ENCODE peak calls at places on chromosomes 16 and 17, in ten cellular contexts. N is OCI-LY7; Z is CD8-positive, alpha-beta T cell; P is heart left ventricle; J is Karpas-422; G is AG09309; E is thoracic aorta; R is AG10803; S is choroid plexus epithelial cell; V is heart right ventricle. X is an unnamed sample.

GRCh38 chr16:70685061-70685937 is 554 bp downstream of the MTSS2 start:
- DNase-seq in R (no peak), Z (no peak), J (no peak), E (no peak), G (no peak), V (no peak), S (no peak), P (no peak), N (no peak), X (no peak)

GRCh38 chr16:68696514-68696913 is 40.6 kb upstream of the CDH1 start:
- DNase-seq in G (no peak), V (no peak), P (no peak), N (no peak), E (no peak), Z (no peak), S (no peak), J (no peak), R (no peak), X (no peak)

GRCh38 chr17:75633484-75634375 is 496 bp downstream of the SMIM5 start:
- DNase-seq in J (peak; percentile 91), V (peak; percentile 94), R (peak; percentile 87), N (peak; percentile 88), E (peak; percentile 38), Z (peak; percentile 31), S (peak; percentile 94), G (peak; percentile 51), P (peak; percentile 92), X (peak; percentile 76)

GRCh38 chr16:6483634-6484033 is 849.0 kb upstream of the RBFOX1 start:
- DNase-seq in V (no peak), N (no peak), Z (no peak), J (no peak), E (no peak), P (no peak), S (no peak), R (no peak), G (no peak), X (peak; percentile 2)

GRCh38 chr16:3113765-3114479 is 1.5 kb downstream of the ZNF205 start:
- DNase-seq in E (no peak), Z (no peak), S (no peak), V (no peak), J (no peak), N (no peak), G (no peak), R (no peak), P (no peak), X (no peak)

GRCh38 chr16:84546669-84547538 is 42.4 kb upstream of the MEAK7 start:
- DNase-seq in J (no peak), N (no peak), Z (no peak), G (no peak), V (no peak), R (no peak), S (no peak), P (no peak), E (no peak), X (no peak)

GRCh38 chr16:27444015-27444414 is 42.0 kb downstream of the IL21R start:
- DNase-seq in S (peak; percentile 73), V (no peak), J (no peak), G (no peak), R (peak; percentile 65), N (no peak), Z (no peak), P (no peak), E (no peak), X (no peak)

GRCh38 chr16:82603784-82604411 is 22.9 kb upstream of the CDH13 start:
- DNase-seq in Z (no peak), J (peak; percentile 73), V (peak; percentile 58), G (peak; percentile 40), N (peak; percentile 5), R (peak; percentile 72), E (no peak), S (peak; percentile 87), P (peak; percentile 52), X (no peak)

GRCh38 chr17:57271821-57272220 is 15.5 kb downstream of the MSI2 start:
- DNase-seq in P (no peak), Z (no peak), E (no peak), R (no peak), G (no peak), N (no peak), V (no peak), S (no peak), J (no peak), X (no peak)

GRCh38 chr17:57270801-57271245 is 14.5 kb downstream of the MSI2 start:
- DNase-seq in S (no peak), V (no peak), P (no peak), J (no peak), G (no peak), R (no peak), E (no peak), Z (no peak), N (no peak), X (no peak)

GRCh38 chr17:57269052-57269451 is 12.7 kb downstream of the MSI2 start:
- DNase-seq in J (no peak), N (no peak), R (no peak), S (no peak), Z (no peak), P (no peak), G (no peak), V (no peak), E (no peak), X (no peak)

GRCh38 chr17:57268176-57268575 is 11.9 kb downstream of the MSI2 start:
- DNase-seq in Z (no peak), S (no peak), N (no peak), V (no peak), J (no peak), R (no peak), G (no peak), E (no peak), P (no peak), X (no peak)

DNA sequence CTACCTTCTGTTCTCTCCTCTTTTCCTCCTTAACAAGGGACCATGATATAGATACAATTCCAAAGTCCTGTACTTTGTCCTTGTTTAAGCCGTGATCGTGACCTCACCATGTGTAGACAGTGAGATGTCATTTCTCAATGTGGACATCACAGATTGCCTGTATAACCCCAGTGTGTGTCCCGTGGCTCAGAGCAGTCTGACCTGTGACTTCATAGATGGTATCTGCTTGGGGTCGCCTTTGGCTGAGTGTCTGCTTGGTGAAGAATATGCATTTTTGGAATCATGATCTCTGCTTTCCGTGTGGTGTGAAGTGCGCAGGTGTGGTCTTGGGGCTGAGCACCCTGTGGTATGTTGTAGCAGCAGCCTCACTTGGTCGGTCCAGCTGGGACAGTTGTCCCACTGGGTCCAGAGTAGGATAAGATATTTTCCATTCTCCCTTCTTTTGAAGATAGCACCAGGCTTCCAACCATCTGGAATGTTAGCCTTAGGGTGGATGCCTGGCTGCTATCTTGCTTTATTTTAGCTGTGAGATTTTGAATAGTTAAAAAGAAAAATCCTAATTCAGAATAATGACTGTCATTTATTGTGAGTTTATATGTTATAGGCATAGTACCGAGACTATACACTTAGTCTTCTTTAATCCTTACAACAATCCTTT is 13.4 kb downstream of the MSI2 start:
- DNase-seq in N (no peak), R (no peak), J (no peak), S (no peak), Z (no peak), P (no peak), E (no peak), V (no peak), G (no peak), X (no peak)
- H3K4me3 ChIP-seq in N (no peak overlapping the region), R (no peak overlapping the region), J (no peak overlapping the region), S (no peak overlapping the region), Z (no peak overlapping the region), P (no peak overlapping the region), E (no peak overlapping the region), V (no peak overlapping the region), G (no peak overlapping the region), X (no peak overlapping the region)

GRCh38 chr17:31854672-31855071 is 4.4 kb downstream of the COPRS start:
- DNase-seq in G (no peak), N (no peak), J (no peak), V (no peak), E (no peak), S (peak; percentile 6), P (no peak), R (peak; percentile 32), Z (no peak), X (no peak)

GRCh38 chr17:31856750-31857149 is 2.3 kb downstream of the COPRS start:
- DNase-seq in G (no peak), R (peak; percentile 29), S (no peak), E (no peak), V (no peak), Z (no peak), J (no peak), N (no peak), P (no peak), X (no peak)

GRCh38 chr17:31858647-31859486 is at the start of gene COPRS:
- DNase-seq in J (peak; percentile 92), R (peak; percentile 86), P (peak; percentile 94), S (peak; percentile 90), Z (peak; percentile 77), V (peak; percentile 90), N (peak; percentile 88), E (peak; percentile 60), G (peak; percentile 35), X (peak; percentile 37)

GRCh38 chr17:31857920-31858646 is 961 bp downstream of the COPRS start:
- DNase-seq in J (no peak), P (no peak), N (no peak), S (peak; percentile 29), R (peak; percentile 23), E (no peak), V (no peak), G (no peak), Z (no peak), X (no peak)

GRCh38 chr17:31859487-31860008 is 504 bp upstream of the COPRS start:
- DNase-seq in G (no peak), S (no peak), R (no peak), V (no peak), P (no peak), Z (no peak), N (no peak), J (no peak), E (no peak), X (no peak)
- H3K4me3 ChIP-seq in G (peak overlapping the region; percentile 29), S (peak overlapping the region; percentile 52), R (peak overlapping the region; percentile 59), V (peak overlapping the region; percentile 48), P (peak overlapping the region; percentile 85), Z (peak overlapping the region; percentile 69), N (peak overlapping the region; percentile 76), J (peak overlapping the region; percentile 68), E (peak overlapping the region; percentile 71), X (peak overlapping the region; percentile 60)

GRCh38 chr16:88940196-88941050 is 36.6 kb downstream of the CBFA2T3 start:
- DNase-seq in E (no peak), V (no peak), N (no peak), P (no peak), R (no peak), G (no peak), J (no peak), S (no peak), Z (no peak), X (no peak)

GRCh38 chr16:88941051-88941932 is 35.7 kb downstream of the CBFA2T3 start:
- DNase-seq in Z (no peak), J (no peak), R (no peak), N (peak; percentile 43), S (no peak), V (peak; percentile 44), E (no peak), P (peak; percentile 63), G (no peak), X (no peak)

GRCh38 chr16:88938119-88938932 is 38.7 kb downstream of the CBFA2T3 start:
- DNase-seq in V (no peak), N (no peak), J (no peak), G (no peak), P (no peak), S (no peak), Z (no peak), E (no peak), R (no peak), X (no peak)

GRCh38 chr16:88938933-88939813 is 37.8 kb downstream of the CBFA2T3 start:
- DNase-seq in R (no peak), V (peak; percentile 74), J (no peak), G (no peak), E (no peak), P (peak; percentile 61), S (no peak), N (no peak), Z (no peak), X (no peak)

GRCh38 chr16:88939814-88940195 is 37.2 kb downstream of the CBFA2T3 start:
- DNase-seq in V (peak; percentile 64), R (no peak), J (no peak), S (no peak), E (no peak), P (peak; percentile 76), Z (no peak), N (no peak), G (no peak), X (no peak)
- H3K4me3 ChIP-seq in V (peak overlapping the region; percentile 65), R (no peak overlapping the region), J (no peak overlapping the region), S (no peak overlapping the region), E (peak overlapping the region; percentile 63), P (peak overlapping the region; percentile 83), Z (no peak overlapping the region), N (peak overlapping the region; percentile 60), G (no peak overlapping the region), X (no peak overlapping the region)

GRCh38 chr17:35449371-35449931 is 885 bp upstream of the SLFN13 start:
- DNase-seq in Z (peak; percentile 11), E (no peak), R (no peak), G (no peak), P (peak; percentile 21), J (no peak), S (peak; percentile 23), N (no peak), V (peak; percentile 16), X (no peak)

GRCh38 chr17:35447494-35447893 is 1.1 kb downstream of the SLFN13 start:
- DNase-seq in Z (no peak), G (no peak), S (no peak), N (no peak), E (no peak), J (no peak), P (peak; percentile 20), V (peak; percentile 24), R (no peak), X (no peak)

GRCh38 chr17:35448214-35448898 is at the start of gene SLFN13:
- DNase-seq in V (peak; percentile 88), Z (peak; percentile 72), E (no peak), J (no peak), S (peak; percentile 60), G (no peak), R (peak; percentile 8), P (peak; percentile 88), N (peak; percentile 22), X (no peak)

DNA sequence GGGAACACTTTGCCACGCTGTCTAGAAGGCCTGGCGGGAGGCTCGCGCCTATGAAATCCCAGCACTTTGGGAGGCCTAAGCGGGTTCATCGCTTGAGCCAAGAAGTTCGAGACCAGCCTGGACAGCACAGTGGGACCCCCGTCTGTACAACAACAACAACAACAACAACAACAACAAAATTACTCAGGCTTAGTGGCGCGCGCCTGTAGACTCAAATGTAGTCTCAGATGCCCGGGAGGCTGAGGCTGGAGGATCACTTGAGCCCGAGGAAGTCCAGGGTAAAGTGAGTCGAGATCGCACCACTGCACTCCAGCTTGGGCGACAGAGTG is 297 bp upstream of the SLFN13 start:
- DNase-seq in E (no peak), G (no peak), P (no peak), Z (no peak), R (no peak), S (no peak), N (no peak), J (no peak), V (no peak), X (no peak)
- H3K4me3 ChIP-seq in E (peak overlapping the region; percentile 82), G (peak overlapping the region; percentile 67), P (no peak overlapping the region), Z (peak overlapping the region; percentile 57), R (peak overlapping the region; percentile 53), S (peak overlapping the region; percentile 57), N (no peak overlapping the region), J (no peak overlapping the region), V (peak overlapping the region; percentile 66), X (no peak overlapping the region)

X was measured in iPS DF 6.9.